ENCODE peak calls at places on chromosomes 7 and 10, in ten cellular contexts. X, H, G, O, Q, W, S, N, A and E are unnamed samples.
A peak's percentile ranks its signal among the peaks of the same experiment; 100 is the strongest.

GRCh38 chr10:123019264-123019663 is 10.5 kb downstream of the ACADSB start:
- DNase-seq in O (no peak), G (no peak), W (no peak), S (no peak), H (no peak), N (no peak), Q (peak; percentile 34), A (no peak), X (no peak), E (no peak)

GRCh38 chr7:33904680-33905388 is 505 bp upstream of the BMPER start:
- DNase-seq in A (peak; percentile 59), X (peak; percentile 40), H (no peak), N (peak; percentile 10), W (peak; percentile 81), S (peak; percentile 72), G (no peak), Q (peak; percentile 3), O (no peak), E (no peak)

GRCh38 chr10:88428976-88429375 is 154.1 kb downstream of the RNLS start:
- DNase-seq in W (peak; percentile 5), S (no peak), G (no peak), X (no peak), A (no peak), H (no peak), Q (no peak), O (no peak), N (no peak), E (no peak)

GRCh38 chr10:114474989-114475388 is 70.7 kb upstream of the AFAP1L2 start:
- DNase-seq in H (no peak), O (no peak), X (no peak), W (no peak), G (no peak), Q (no peak), N (no peak), A (no peak), S (no peak), E (no peak)

GRCh38 chr7:7554647-7555575 is 11.8 kb upstream of the MIOS start:
- DNase-seq in W (no peak), G (no peak), H (no peak), N (no peak), X (no peak), A (no peak), S (no peak), Q (no peak), O (no peak), E (peak; percentile 79)

GRCh38 chr7:23298141-23298851 is 843 bp upstream of the MALSU1 start:
- DNase-seq in W (no peak), N (peak; percentile 79), O (no peak), X (peak; percentile 35), S (no peak), A (peak; percentile 72), G (no peak), H (no peak), Q (peak; percentile 45), E (no peak)

GRCh38 chr7:130814753-130815152 is 80.7 kb upstream of the KLF14 start:
- DNase-seq in H (no peak), O (no peak), S (no peak), N (no peak), G (peak; percentile 43), A (peak; percentile 50), Q (no peak), X (peak; percentile 20), W (no peak), E (no peak)

GRCh38 chr10:68106656-68107055 is 2.6 kb upstream of the MYPN start:
- DNase-seq in O (peak; percentile 65), A (peak; percentile 95), W (no peak), N (no peak), G (no peak), X (peak; percentile 89), H (no peak), Q (no peak), S (no peak), E (peak; percentile 70)

GRCh38 chr10:14838582-14839304 is 637 bp downstream of the HSPA14 start:
- DNase-seq in A (no peak), X (peak; percentile 17), H (peak; percentile 22), G (peak; percentile 57), W (peak; percentile 87), O (no peak), N (peak; percentile 7), S (peak; percentile 74), Q (peak; percentile 18), E (peak; percentile 26)

GRCh38 chr7:25376207-25376606 is 147.9 kb upstream of the NPVF start:
- DNase-seq in Q (no peak), X (no peak), N (no peak), H (no peak), A (no peak), W (no peak), O (no peak), G (no peak), S (no peak), E (no peak)

GRCh38 chr10:15351099-15351820 is 19.8 kb downstream of the FAM171A1 start:
- DNase-seq in G (no peak), Q (no peak), A (no peak), H (no peak), N (no peak), W (no peak), O (no peak), X (no peak), S (no peak), E (no peak)

GRCh38 chr10:24518981-24519597 is 204.6 kb downstream of the ARHGAP21 start:
- DNase-seq in O (no peak), N (peak; percentile 41), X (peak; percentile 36), H (peak; percentile 37), S (peak; percentile 79), G (peak; percentile 3), Q (peak; percentile 53), W (no peak), A (peak; percentile 60), E (peak; percentile 38)

GRCh38 chr7:134327896-134328295 is 11.2 kb upstream of the SLC35B4 start:
- DNase-seq in N (peak; percentile 17), S (peak; percentile 81), X (peak; percentile 15), W (no peak), O (no peak), Q (peak; percentile 57), A (peak; percentile 56), G (peak; percentile 84), H (peak; percentile 29), E (peak; percentile 12)

GRCh38 chr7:108609643-108610042 is 40.0 kb downstream of the DNAJB9 start:
- DNase-seq in H (no peak), O (no peak), S (no peak), Q (no peak), A (no peak), X (no peak), N (no peak), G (no peak), W (no peak), E (no peak)

GRCh38 chr7:80151274-80151665 is 16.6 kb downstream of the GNAI1 start:
- DNase-seq in Q (no peak), H (no peak), W (no peak), G (no peak), N (no peak), A (peak; percentile 57), O (peak; percentile 73), S (no peak), X (peak; percentile 87), E (no peak)

GRCh38 chr10:6053816-6054581 is 8.2 kb downstream of the IL2RA start:
- DNase-seq in S (peak; percentile 34), Q (peak; percentile 71), X (no peak), H (peak; percentile 35), N (peak; percentile 31), W (no peak), A (no peak), O (no peak), G (no peak), E (peak; percentile 14)

GRCh38 chr7:102439963-102440795 is 6.8 kb downstream of the ORAI2 start:
- DNase-seq in Q (peak; percentile 72), O (no peak), X (peak; percentile 56), W (no peak), N (peak; percentile 93), A (peak; percentile 79), S (no peak), G (no peak), H (no peak), E (peak; percentile 87)

GRCh38 chr10:43390791-43391190 is 18.2 kb downstream of the HNRNPF start:
- DNase-seq in W (no peak), Q (peak; percentile 42), S (no peak), N (no peak), O (no peak), H (no peak), X (peak; percentile 28), A (peak; percentile 49), G (no peak), E (peak; percentile 37)

GRCh38 chr10:120600871-120601644 is 144.0 kb downstream of the PLPP4 start:
- DNase-seq in X (peak; percentile 5), Q (no peak), H (no peak), A (no peak), O (no peak), W (no peak), G (no peak), N (no peak), S (peak; percentile 63), E (no peak)
- TF ChIP-seq CTCF in X (no peak), Q (peak; percentile 67), H (no peak), A (no peak), O (peak; percentile 41), W (no peak), G (peak; percentile 39), N (no peak), S (peak; percentile 70), E (no peak)

GRCh38 chr7:57201895-57202210 is 69.6 kb upstream of the ZNF479 start:
- DNase-seq in A (no peak), S (no peak), X (no peak), Q (no peak), G (no peak), H (no peak), N (no peak), O (no peak), W (peak; percentile 24), E (no peak)
- H3K9me3 ChIP-seq in A (peaks cover 42% of the 10 kb centered on the region), S (peaks cover 44% of the 10 kb centered on the region), X (peaks cover 48% of the 10 kb centered on the region), Q (peaks cover 68% of the 10 kb centered on the region), G (no peaks in the 10 kb centered on the region), H (no peaks in the 10 kb centered on the region), N (no peaks in the 10 kb centered on the region), O (peaks cover 13% of the 10 kb centered on the region), W (no peaks in the 10 kb centered on the region), E (no peaks in the 10 kb centered on the region)

DNA sequence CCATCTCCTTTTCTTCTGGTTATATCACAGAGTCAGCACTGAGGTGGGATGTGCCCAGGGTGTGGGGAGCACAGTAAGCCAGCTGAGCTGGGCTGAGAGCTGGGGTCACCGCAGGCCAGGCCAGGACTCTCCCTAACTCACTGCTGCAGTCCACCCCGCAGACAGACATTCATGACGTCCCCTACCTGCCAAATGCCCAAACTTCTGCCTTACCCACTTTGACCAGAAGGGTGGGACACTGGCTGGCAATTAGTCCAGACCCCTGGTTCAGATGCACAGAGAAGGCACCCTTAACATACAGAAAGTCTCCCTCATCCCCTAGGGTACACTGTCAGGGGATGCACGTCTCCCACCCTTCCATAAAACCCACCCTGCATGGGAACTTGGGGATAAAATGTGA is 2.1 kb downstream of the DRGX start:
- DNase-seq in O (no peak), H (no peak), S (no peak), A (no peak), X (no peak), N (no peak), G (no peak), Q (no peak), W (no peak), E (no peak)
- TF ChIP-seq CTCF in O (no peak), H (no peak), S (peak; percentile 52), A (no peak), X (no peak), N (peak; percentile 29), G (no peak), Q (no peak), W (no peak), E (no peak)

DNA sequence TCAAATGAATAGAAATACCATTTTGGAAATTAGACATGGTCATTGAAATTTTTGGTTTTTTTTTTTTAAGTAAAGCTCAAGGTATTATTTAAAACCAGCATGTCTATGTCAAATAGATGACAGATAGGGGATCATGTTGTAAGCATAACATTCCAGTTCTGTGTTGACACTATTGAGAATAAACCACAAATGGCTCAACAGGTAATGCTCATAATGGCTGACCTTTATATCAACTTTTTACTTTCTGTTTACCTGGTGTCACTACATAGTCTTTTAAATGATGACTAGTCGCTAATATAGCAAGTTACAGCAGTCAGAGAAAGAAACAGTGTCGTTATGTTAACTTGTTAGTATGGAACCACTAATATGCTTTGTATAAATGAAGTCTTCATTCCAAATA is 616.0 kb downstream of the GATA3 start:
- DNase-seq in O (no peak), S (no peak), A (no peak), N (no peak), Q (no peak), X (peak; percentile 45), H (no peak), W (no peak), G (no peak), E (no peak)
- H3K9me3 ChIP-seq in O (no peaks in the 10 kb centered on the region), S (no peaks in the 10 kb centered on the region), A (peaks cover 2% of the 10 kb centered on the region), N (no peaks in the 10 kb centered on the region), Q (no peaks in the 10 kb centered on the region), X (no peaks in the 10 kb centered on the region), H (no peaks in the 10 kb centered on the region), W (peaks cover 13% of the 10 kb centered on the region), G (no peaks in the 10 kb centered on the region), E (no peaks in the 10 kb centered on the region)